ENCODE peak calls at places on chromosomes 6 and 20, in eight cellular contexts. One of them, this sample, is unnamed.

GRCh38 chr6:6614965-6615304 is 26.4 kb downstream of the LY86 start:
- DNase-seq in lung: no peak
- DNase-seq in PC-9: no peak
- DNase-seq in GM20000: no peak
- DNase-seq in AG09309: no peak
- DNase-seq in neural crest cell: no peak
- DNase-seq in H9: no peak
- DNase-seq in breast epithelium: no peak
- DNase-seq in this sample: no peak

GRCh38 chr6:36596359-36596758 is 2.2 kb downstream of the SRSF3 start:
- DNase-seq in lung: no peak
- DNase-seq in PC-9: no peak
- DNase-seq in GM20000: no peak
- DNase-seq in AG09309: no peak
- DNase-seq in neural crest cell: no peak
- DNase-seq in H9: no peak
- DNase-seq in breast epithelium: no peak
- DNase-seq in this sample: no peak

GRCh38 chr20:46401478-46401860 is 4.9 kb downstream of the ELMO2 start:
- DNase-seq in lung: no peak
- DNase-seq in PC-9: no peak
- DNase-seq in GM20000: peak
- DNase-seq in AG09309: no peak
- DNase-seq in neural crest cell: no peak
- DNase-seq in H9: no peak
- DNase-seq in breast epithelium: no peak
- DNase-seq in this sample: peak

GRCh38 chr6:30361661-30362060 is 16.7 kb downstream of the RPP21 start:
- DNase-seq in lung: no peak
- DNase-seq in PC-9: no peak
- DNase-seq in GM20000: no peak
- DNase-seq in AG09309: no peak
- DNase-seq in neural crest cell: no peak
- DNase-seq in H9: no peak
- DNase-seq in breast epithelium: no peak
- DNase-seq in this sample: no peak

GRCh38 chr6:43120938-43121913 is 45.1 kb downstream of the PTK7 start:
- DNase-seq in lung: peak
- DNase-seq in PC-9: peak
- DNase-seq in GM20000: no peak
- DNase-seq in AG09309: peak
- DNase-seq in neural crest cell: no peak
- DNase-seq in H9: no peak
- DNase-seq in breast epithelium: no peak
- DNase-seq in this sample: no peak

GRCh38 chr6:42041131-42042055 is 8.9 kb upstream of the TAF8 start:
- DNase-seq in lung: no peak
- DNase-seq in PC-9: no peak
- DNase-seq in GM20000: no peak
- DNase-seq in AG09309: no peak
- DNase-seq in neural crest cell: no peak
- DNase-seq in H9: no peak
- DNase-seq in breast epithelium: no peak
- DNase-seq in this sample: peak

GRCh38 chr20:46566125-46566524 is 15.7 kb upstream of the OCSTAMP start:
- DNase-seq in lung: no peak
- DNase-seq in PC-9: no peak
- DNase-seq in GM20000: no peak
- DNase-seq in AG09309: no peak
- DNase-seq in neural crest cell: no peak
- DNase-seq in H9: no peak
- DNase-seq in breast epithelium: no peak
- DNase-seq in this sample: no peak

GRCh38 chr20:5569021-5569420 is 181.2 kb upstream of the SHLD1 start:
- DNase-seq in lung: no peak
- DNase-seq in PC-9: peak
- DNase-seq in GM20000: peak
- DNase-seq in AG09309: peak
- DNase-seq in neural crest cell: peak
- DNase-seq in H9: no peak
- DNase-seq in breast epithelium: no peak
- DNase-seq in this sample: peak

GRCh38 chr6:104682722-104683643 is 176.7 kb downstream of the HACE1 start:
- DNase-seq in lung: peak
- DNase-seq in PC-9: peak
- DNase-seq in GM20000: peak
- DNase-seq in AG09309: no peak
- DNase-seq in neural crest cell: peak
- DNase-seq in H9: peak
- DNase-seq in breast epithelium: peak
- DNase-seq in this sample: peak

GRCh38 chr20:23407770-23408467 is 13.4 kb downstream of the NAPB start:
- DNase-seq in lung: no peak
- DNase-seq in PC-9: no peak
- DNase-seq in GM20000: peak
- DNase-seq in AG09309: no peak
- DNase-seq in neural crest cell: no peak
- DNase-seq in H9: no peak
- DNase-seq in breast epithelium: no peak
- DNase-seq in this sample: peak

GRCh38 chr6:124669713-124670480 is 292.3 kb upstream of the RNF217 start:
- DNase-seq in lung: no peak
- DNase-seq in PC-9: no peak
- DNase-seq in GM20000: no peak
- DNase-seq in AG09309: no peak
- DNase-seq in neural crest cell: no peak
- DNase-seq in H9: no peak
- DNase-seq in breast epithelium: no peak
- DNase-seq in this sample: no peak

GRCh38 chr6:129181001-129181400 is 298.1 kb downstream of the LAMA2 start:
- DNase-seq in lung: no peak
- DNase-seq in PC-9: no peak
- DNase-seq in GM20000: no peak
- DNase-seq in AG09309: no peak
- DNase-seq in neural crest cell: no peak
- DNase-seq in H9: no peak
- DNase-seq in breast epithelium: no peak
- DNase-seq in this sample: no peak

GRCh38 chr6:143335865-143336264 is 114.6 kb downstream of the ADAT2 start:
- DNase-seq in lung: no peak
- DNase-seq in PC-9: no peak
- DNase-seq in GM20000: no peak
- DNase-seq in AG09309: no peak
- DNase-seq in neural crest cell: no peak
- DNase-seq in H9: no peak
- DNase-seq in breast epithelium: no peak
- DNase-seq in this sample: no peak

GRCh38 chr20:49724637-49725606 is 11.2 kb upstream of the B4GALT5 start:
- DNase-seq in lung: peak
- DNase-seq in PC-9: peak
- DNase-seq in GM20000: no peak
- DNase-seq in AG09309: peak
- DNase-seq in neural crest cell: no peak
- DNase-seq in H9: no peak
- DNase-seq in breast epithelium: no peak
- DNase-seq in this sample: peak

GRCh38 chr6:41781302-41781711 is 725 bp downstream of the PRICKLE4 start:
- DNase-seq in lung: peak
- DNase-seq in PC-9: no peak
- DNase-seq in GM20000: no peak
- DNase-seq in AG09309: no peak
- DNase-seq in neural crest cell: no peak
- DNase-seq in H9: no peak
- DNase-seq in breast epithelium: no peak
- DNase-seq in this sample: no peak

GRCh38 chr6:51992834-51993233 is 94.6 kb downstream of the PKHD1 start:
- DNase-seq in lung: no peak
- DNase-seq in PC-9: no peak
- DNase-seq in GM20000: no peak
- DNase-seq in AG09309: no peak
- DNase-seq in neural crest cell: no peak
- DNase-seq in H9: no peak
- DNase-seq in breast epithelium: no peak
- DNase-seq in this sample: no peak

GRCh38 chr6:22231616-22232015 is 65.2 kb downstream of the PRL start:
- DNase-seq in lung: no peak
- DNase-seq in PC-9: peak
- DNase-seq in GM20000: no peak
- DNase-seq in AG09309: no peak
- DNase-seq in neural crest cell: no peak
- DNase-seq in H9: no peak
- DNase-seq in breast epithelium: no peak
- DNase-seq in this sample: no peak

DNA sequence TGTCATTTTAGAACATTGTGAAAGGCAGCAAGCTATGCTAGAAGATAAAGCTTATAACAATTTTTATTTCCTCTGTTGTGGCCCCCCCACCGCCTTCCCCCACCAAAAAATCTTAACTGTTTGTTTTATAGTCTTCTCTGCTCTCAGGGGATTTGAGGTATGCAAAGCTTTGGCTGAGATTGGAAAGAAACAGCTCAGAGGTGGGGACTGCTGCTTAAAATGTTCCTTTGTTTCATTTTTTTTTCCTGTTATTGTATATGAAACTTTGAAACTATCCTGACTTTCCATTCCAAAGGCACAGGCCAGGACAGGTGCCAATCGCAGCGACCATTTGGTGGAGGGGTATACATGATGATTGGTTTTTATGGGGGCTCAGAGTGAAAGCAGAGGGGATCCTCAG is 114.7 kb upstream of the PHACTR1 start:
- DNase-seq in lung: no peak
- DNase-seq in PC-9: no peak
- DNase-seq in GM20000: no peak
- DNase-seq in AG09309: no peak
- DNase-seq in neural crest cell: no peak
- DNase-seq in H9: no peak
- DNase-seq in breast epithelium: no peak
- DNase-seq in this sample: no peak
- TF ChIP-seq CTCF in lung: no peak
- TF ChIP-seq CTCF in PC-9: no peak
- TF ChIP-seq CTCF in GM20000: no peak
- TF ChIP-seq CTCF in AG09309: no peak
- TF ChIP-seq CTCF in neural crest cell: no peak
- TF ChIP-seq CTCF in H9: no peak
- TF ChIP-seq CTCF in breast epithelium: no peak
- TF ChIP-seq CTCF in this sample: no peak

GRCh38 chr6:56247654-56248122 is 308 bp upstream of the COL21A1 start:
- DNase-seq in lung: no peak
- DNase-seq in PC-9: no peak
- DNase-seq in GM20000: no peak
- DNase-seq in AG09309: no peak
- DNase-seq in neural crest cell: no peak
- DNase-seq in H9: no peak
- DNase-seq in breast epithelium: no peak
- DNase-seq in this sample: no peak

GRCh38 chr6:56246544-56246940 is 838 bp downstream of the COL21A1 start:
- DNase-seq in lung: no peak
- DNase-seq in PC-9: peak
- DNase-seq in GM20000: no peak
- DNase-seq in AG09309: no peak
- DNase-seq in neural crest cell: no peak
- DNase-seq in H9: peak
- DNase-seq in breast epithelium: no peak
- DNase-seq in this sample: no peak

GRCh38 chr6:56245903-56246351 is 1.5 kb downstream of the COL21A1 start:
- DNase-seq in lung: no peak
- DNase-seq in PC-9: no peak
- DNase-seq in GM20000: no peak
- DNase-seq in AG09309: peak
- DNase-seq in neural crest cell: no peak
- DNase-seq in H9: no peak
- DNase-seq in breast epithelium: no peak
- DNase-seq in this sample: no peak

GRCh38 chr6:56244528-56245253 is 2.7 kb downstream of the COL21A1 start:
- DNase-seq in lung: no peak
- DNase-seq in PC-9: no peak
- DNase-seq in GM20000: no peak
- DNase-seq in AG09309: no peak
- DNase-seq in neural crest cell: no peak
- DNase-seq in H9: no peak
- DNase-seq in breast epithelium: no peak
- DNase-seq in this sample: no peak

GRCh38 chr6:56246941-56247653 is at the start of gene COL21A1:
- DNase-seq in lung: peak
- DNase-seq in PC-9: peak
- DNase-seq in GM20000: no peak
- DNase-seq in AG09309: no peak
- DNase-seq in neural crest cell: peak
- DNase-seq in H9: peak
- DNase-seq in breast epithelium: no peak
- DNase-seq in this sample: no peak
- TF ChIP-seq CTCF in lung: no peak
- TF ChIP-seq CTCF in PC-9: no peak
- TF ChIP-seq CTCF in GM20000: no peak
- TF ChIP-seq CTCF in AG09309: peak
- TF ChIP-seq CTCF in neural crest cell: peak
- TF ChIP-seq CTCF in H9: peak
- TF ChIP-seq CTCF in breast epithelium: no peak
- TF ChIP-seq CTCF in this sample: no peak

GRCh38 chr6:110408891-110409290 is 6.5 kb downstream of the DDO start:
- DNase-seq in lung: no peak
- DNase-seq in PC-9: no peak
- DNase-seq in GM20000: no peak
- DNase-seq in AG09309: no peak
- DNase-seq in neural crest cell: no peak
- DNase-seq in H9: peak
- DNase-seq in breast epithelium: no peak
- DNase-seq in this sample: no peak
- TF ChIP-seq CTCF in lung: no peak
- TF ChIP-seq CTCF in PC-9: no peak
- TF ChIP-seq CTCF in GM20000: no peak
- TF ChIP-seq CTCF in AG09309: no peak
- TF ChIP-seq CTCF in neural crest cell: no peak
- TF ChIP-seq CTCF in H9: peak
- TF ChIP-seq CTCF in breast epithelium: no peak
- TF ChIP-seq CTCF in this sample: no peak

DNA sequence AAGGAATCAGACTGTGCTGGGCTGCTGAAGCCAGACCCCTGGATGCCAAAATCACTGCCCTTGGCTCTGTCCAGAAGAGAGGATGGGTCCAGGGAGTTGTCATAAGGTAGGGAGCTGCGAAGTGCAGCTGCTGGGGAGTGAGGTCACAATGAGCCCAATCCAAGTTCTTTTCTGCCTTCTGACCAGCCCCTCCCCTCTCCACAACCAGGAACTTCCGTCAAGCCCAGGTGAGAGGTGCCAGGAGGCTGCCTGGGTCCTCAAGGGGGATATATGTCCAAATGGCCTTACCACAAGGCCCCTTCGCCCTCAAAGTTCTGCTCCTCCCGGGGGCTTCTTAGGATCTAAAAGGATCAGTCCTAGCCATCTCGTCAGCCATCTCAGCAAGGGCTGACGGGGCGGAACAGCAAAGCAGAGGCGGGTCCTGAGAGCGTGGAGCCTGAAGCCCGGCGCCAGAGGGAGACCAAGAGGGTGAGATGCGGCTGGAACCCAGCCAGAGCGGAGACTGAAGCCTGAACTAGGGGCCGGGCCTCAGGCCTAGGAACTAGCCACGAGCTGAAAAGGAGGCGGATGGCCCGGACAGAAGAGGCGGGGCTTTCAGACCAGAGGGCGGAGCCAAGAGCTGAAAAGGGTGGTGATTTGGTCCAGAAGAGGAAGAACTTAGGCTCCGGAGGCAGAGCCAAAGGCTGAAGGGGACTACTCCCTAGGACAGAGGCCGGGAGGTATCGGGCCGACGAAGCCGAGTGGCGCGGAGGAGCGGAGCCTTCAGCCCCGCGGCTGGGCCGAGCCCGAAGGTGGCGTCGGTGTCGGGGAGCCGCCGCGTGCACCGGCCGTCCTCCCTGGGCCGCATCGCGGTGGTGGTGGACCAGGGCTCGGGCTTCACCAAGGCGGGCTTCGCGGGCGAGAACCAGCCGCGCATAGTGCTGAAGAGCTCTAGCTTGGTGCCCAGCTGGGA is at the start of gene ACTL10:
- DNase-seq in lung: peak
- DNase-seq in PC-9: peak
- DNase-seq in GM20000: peak
- DNase-seq in AG09309: peak
- DNase-seq in neural crest cell: peak
- DNase-seq in H9: peak
- DNase-seq in breast epithelium: peak
- DNase-seq in this sample: peak
- TF ChIP-seq CTCF in lung: no peak
- TF ChIP-seq CTCF in PC-9: no peak
- TF ChIP-seq CTCF in GM20000: no peak
- TF ChIP-seq CTCF in AG09309: peak
- TF ChIP-seq CTCF in neural crest cell: no peak
- TF ChIP-seq CTCF in H9: peak
- TF ChIP-seq CTCF in breast epithelium: no peak
- TF ChIP-seq CTCF in this sample: no peak

This sample was measured in activated CD8-positive, alpha-beta T cell treated with anti-CD3 and anti-CD28 coated beads for 36 hours.